ENCODE peak calls at places on chromosomes 6 and 20, in ten cellular contexts. Q, A, X, H, I, M, S, B, C and W are unnamed samples. For H3K36me3, the result is how much of the 10 kb centered on the place peaks cover.

GRCh38 chr20:32285621-32286334 is 8.3 kb downstream of the KIF3B start:
- DNase-seq in C (no peak), A (no peak), X (peak), S (peak), B (no peak), H (peak), Q (no peak), I (peak), M (no peak), W (peak)

GRCh38 chr6:136550330-136551071 is at the start of gene MAP7:
- DNase-seq in H (no peak), M (peak), I (peak), X (peak), Q (peak), C (peak), S (peak), B (peak), A (peak), W (peak)

GRCh38 chr6:16450285-16450684 is 211.9 kb downstream of the GMPR start:
- DNase-seq in I (no peak), B (no peak), C (no peak), Q (no peak), M (no peak), H (no peak), X (no peak), S (peak), A (no peak), W (no peak)

GRCh38 chr6:88145298-88145963 is 20.7 kb downstream of the CNR1 start:
- DNase-seq in C (no peak), Q (no peak), S (no peak), A (no peak), B (no peak), M (no peak), X (no peak), I (no peak), H (peak), W (no peak)

GRCh38 chr6:49551126-49551865 is 828 bp downstream of the C6orf141 start:
- DNase-seq in C (peak), M (no peak), B (no peak), X (peak), S (no peak), A (no peak), Q (no peak), I (peak), H (no peak), W (no peak)

GRCh38 chr20:35506872-35507638 is 22.4 kb downstream of the C20orf173 start:
- DNase-seq in C (no peak), B (no peak), A (no peak), I (no peak), H (no peak), M (no peak), X (no peak), S (peak), Q (no peak), W (no peak)

GRCh38 chr6:167546611-167547327 is 221.9 kb downstream of the TTLL2 start:
- DNase-seq in H (no peak), I (no peak), C (peak), X (no peak), M (no peak), A (no peak), S (no peak), B (no peak), Q (no peak), W (no peak)

GRCh38 chr20:32528291-32528891 is 56.7 kb downstream of the NOL4L start:
- DNase-seq in X (no peak), A (peak), B (no peak), H (no peak), S (no peak), C (peak), Q (no peak), M (peak), I (peak), W (no peak)

GRCh38 chr6:6592836-6593235 is 4.3 kb downstream of the LY86 start:
- DNase-seq in I (no peak), H (no peak), A (no peak), M (no peak), Q (no peak), X (no peak), S (no peak), B (no peak), C (no peak), W (no peak)

GRCh38 chr6:155497273-155497672 is 41.6 kb upstream of the NOX3 start:
- DNase-seq in M (no peak), S (no peak), I (no peak), C (no peak), B (no peak), A (no peak), X (no peak), H (no peak), Q (no peak), W (no peak)

GRCh38 chr6:155493694-155494143 is 38.1 kb upstream of the NOX3 start:
- DNase-seq in I (no peak), C (no peak), M (no peak), X (peak), H (peak), B (peak), A (no peak), Q (peak), S (peak), W (no peak)

GRCh38 chr6:155492061-155492735 is 36.6 kb upstream of the NOX3 start:
- DNase-seq in B (no peak), S (no peak), A (no peak), I (no peak), C (no peak), X (no peak), H (no peak), Q (no peak), M (no peak), W (no peak)

GRCh38 chr6:155493026-155493693 is 37.5 kb upstream of the NOX3 start:
- DNase-seq in X (no peak), B (no peak), S (no peak), Q (no peak), M (no peak), A (no peak), C (no peak), H (no peak), I (no peak), W (no peak)

GRCh38 chr6:155495011-155495768 is 39.6 kb upstream of the NOX3 start:
- DNase-seq in M (no peak), X (peak), C (peak), H (no peak), B (peak), A (no peak), S (peak), I (peak), Q (peak), W (no peak)
- TF ChIP-seq CTCF in M (no peak), X (no peak), C (peak), H (no peak), B (peak), A (peak), S (peak), I (peak), Q (peak), W (no peak)

GRCh38 chr20:60956194-60956593 is 295.9 kb upstream of the CDH4 start:
- DNase-seq in C (no peak), B (no peak), A (no peak), H (no peak), X (no peak), Q (no peak), I (no peak), S (no peak), M (no peak), W (no peak)
- H3K36me3 ChIP-seq in C (under half), B (under half), A (under half), H (under half), X (under half), Q (under half), I (under half), S (under half), M (under half), W (under half)

GRCh38 chr20:52427960-52428359 is 236.4 kb upstream of the ZFP64 start:
- DNase-seq in X (no peak), C (no peak), Q (no peak), I (no peak), S (no peak), M (no peak), H (no peak), A (no peak), B (no peak), W (no peak)
- TF ChIP-seq CTCF in X (no peak), C (no peak), Q (no peak), I (no peak), S (no peak), M (no peak), H (no peak), A (no peak), B (no peak), W (no peak)

GRCh38 chr20:55394592-55394991 is 610.7 kb downstream of the CBLN4 start:
- DNase-seq in H (no peak), Q (no peak), I (no peak), C (no peak), M (no peak), A (no peak), X (no peak), S (no peak), B (no peak), W (no peak)
- H3K36me3 ChIP-seq in H (under half), Q (under half), I (under half), C (under half), M (under half), A (under half), X (under half), S (under half), B (under half), W (under half)

GRCh38 chr6:74369556-74369993 is 673.6 kb downstream of the CD109 start:
- DNase-seq in B (no peak), X (no peak), I (no peak), A (no peak), Q (no peak), S (peak), M (no peak), C (no peak), H (no peak), W (no peak)
- TF ChIP-seq CTCF in B (no peak), X (no peak), I (no peak), A (no peak), Q (no peak), S (no peak), M (no peak), C (no peak), H (no peak), W (no peak)

GRCh38 chr6:30895343-30895742 is 11.0 kb downstream of the DDR1 start:
- DNase-seq in C (peak), B (no peak), S (no peak), A (no peak), I (no peak), X (no peak), Q (no peak), H (no peak), M (peak), W (no peak)
- H3K36me3 ChIP-seq in C (under half), B (half or more), S (half or more), A (half or more), I (under half), X (under half), Q (half or more), H (under half), M (under half), W (under half)

GRCh38 chr6:140907235-140907634 is 1225.5 kb upstream of the GJE1 start:
- DNase-seq in A (no peak), I (no peak), X (no peak), Q (no peak), M (peak), B (no peak), C (no peak), H (no peak), S (no peak), W (no peak)
- TF ChIP-seq CTCF in A (no peak), I (no peak), X (no peak), Q (no peak), M (no peak), B (no peak), C (no peak), H (no peak), S (no peak), W (no peak)

DNA sequence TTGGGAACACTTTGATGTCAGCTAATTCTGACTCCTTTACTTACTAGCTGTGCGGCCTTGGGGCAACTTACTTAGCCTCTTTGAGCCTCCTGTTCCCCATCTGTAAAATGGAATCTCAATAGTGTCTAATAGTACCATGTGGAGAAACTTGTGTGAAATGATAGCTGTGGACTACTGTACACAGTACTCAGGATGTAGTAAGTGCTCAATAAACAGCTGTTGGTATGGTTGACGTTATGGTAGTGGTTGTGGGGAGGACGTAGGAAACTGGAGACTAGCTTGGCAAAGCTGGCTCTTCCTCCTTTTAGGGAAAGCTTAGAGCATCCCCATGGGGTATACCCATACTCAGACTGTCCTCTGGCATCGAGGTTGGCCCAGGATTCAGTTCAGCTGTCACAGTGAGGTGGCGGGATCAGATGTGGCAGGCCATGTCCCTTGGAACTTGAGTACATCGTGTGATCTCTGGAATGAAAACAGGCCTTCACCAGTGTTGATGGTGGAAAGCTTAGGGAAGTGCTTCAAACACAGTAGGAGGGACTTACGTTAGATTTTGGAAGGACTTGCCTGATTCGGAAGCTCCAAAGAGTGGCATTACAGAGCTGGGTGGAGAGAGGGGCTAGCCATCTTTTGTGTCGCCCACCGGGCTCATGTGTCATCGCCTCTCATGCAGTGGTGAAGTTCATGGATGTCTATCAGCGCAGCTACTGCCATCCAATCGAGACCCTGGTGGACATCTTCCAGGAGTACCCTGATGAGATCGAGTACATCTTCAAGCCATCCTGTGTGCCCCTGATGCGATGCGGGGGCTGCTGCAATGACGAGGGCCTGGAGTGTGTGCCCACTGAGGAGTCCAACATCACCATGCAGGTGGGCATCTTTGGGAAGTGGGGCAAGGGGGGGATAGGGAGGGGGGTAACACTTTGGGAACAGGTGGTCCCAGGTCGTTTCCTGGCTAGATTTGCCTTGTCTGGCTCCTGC is 7.1 kb downstream of the VEGFA start:
- DNase-seq in H (no peak), Q (no peak), S (no peak), X (no peak), A (no peak), C (peak), B (peak), I (no peak), M (peak), W (no peak)
- H3K36me3 ChIP-seq in H (under half), Q (half or more), S (half or more), X (under half), A (half or more), C (half or more), B (half or more), I (half or more), M (under half), W (under half)

GRCh38 chr6:72642435-72642834 is 20.6 kb downstream of the KCNQ5 start:
- DNase-seq in H (no peak), X (no peak), S (no peak), A (no peak), Q (no peak), C (no peak), B (no peak), I (no peak), M (no peak), W (no peak)

GRCh38 chr6:72643214-72643613 is 21.4 kb downstream of the KCNQ5 start:
- DNase-seq in B (no peak), H (no peak), I (no peak), X (no peak), Q (no peak), C (no peak), M (no peak), S (no peak), A (no peak), W (no peak)

GRCh38 chr6:72640622-72640930 is 18.7 kb downstream of the KCNQ5 start:
- DNase-seq in M (no peak), Q (no peak), A (no peak), I (peak), B (no peak), X (no peak), C (no peak), H (no peak), S (no peak), W (no peak)

GRCh38 chr6:72636786-72637185 is 14.9 kb downstream of the KCNQ5 start:
- DNase-seq in C (peak), S (no peak), Q (no peak), H (no peak), A (no peak), M (no peak), B (no peak), X (no peak), I (peak), W (no peak)

GRCh38 chr6:72639920-72640621 is 18.2 kb downstream of the KCNQ5 start:
- DNase-seq in Q (no peak), I (peak), S (no peak), C (no peak), A (no peak), H (no peak), B (no peak), X (no peak), M (no peak), W (no peak)
- TF ChIP-seq CTCF in Q (no peak), I (peak), S (peak), C (no peak), A (no peak), H (peak), B (no peak), X (no peak), M (no peak), W (no peak)

GRCh38 chr6:110895907-110896608 is 21.5 kb downstream of the AMD1 start:
- DNase-seq in I (no peak), A (no peak), Q (no peak), S (no peak), X (no peak), M (no peak), C (no peak), B (no peak), H (no peak), W (no peak)
- H3K36me3 ChIP-seq in I (half or more), A (half or more), Q (half or more), S (under half), X (under half), M (under half), C (under half), B (half or more), H (under half), W (under half)